ENCODE peak calls at places on chromosomes 16 and 17, in five cellular contexts. Y is Panc1, J is HCT116, Z is GM12878, I is K562. W is an unnamed sample.

GRCh38 chr17:27968206-27968732 is 74.2 kb upstream of the NLK start:
- DNase-seq in I (peak), J (no peak), Y (no peak), Z (no peak), W (no peak)

GRCh38 chr16:1146409-1146808 is 6.5 kb upstream of the CACNA1H start:
- DNase-seq in Z (no peak), I (peak), J (no peak), Y (no peak), W (no peak)

GRCh38 chr17:62882284-62882683 is 74.2 kb upstream of the MARCHF10 start:
- DNase-seq in J (no peak), I (peak), Y (no peak), Z (no peak), W (no peak)

GRCh38 chr16:1150511-1150982 is 2.4 kb upstream of the CACNA1H start:
- DNase-seq in Z (no peak), Y (no peak), J (peak), I (peak), W (peak)

GRCh38 chr17:7858487-7858832 is 657 bp downstream of the CYB5D1 start:
- DNase-seq in I (peak), Z (no peak), Y (no peak), J (no peak), W (peak)

GRCh38 chr17:66347661-66348604 is 45.5 kb downstream of the PRKCA start:
- DNase-seq in Z (no peak), J (no peak), Y (no peak), I (peak), W (peak)

GRCh38 chr17:48030531-48030930 is 7.1 kb downstream of the COPZ2 start:
- DNase-seq in Y (no peak), Z (no peak), I (no peak), J (no peak), W (no peak)

GRCh38 chr17:77453613-77454559 is 313.1 kb downstream of the SEC14L1 start:
- DNase-seq in I (peak), Z (no peak), Y (no peak), J (no peak), W (peak)

GRCh38 chr17:4598776-4599504 is 14.6 kb downstream of the SMTNL2 start:
- DNase-seq in Y (no peak), Z (no peak), I (no peak), J (no peak), W (no peak)

GRCh38 chr17:63834431-63835166 is 7.1 kb upstream of the FTSJ3 start:
- DNase-seq in I (peak), Y (no peak), Z (no peak), J (peak), W (peak)

GRCh38 chr17:19454074-19454473 is 43.0 kb downstream of the RNF112 start:
- DNase-seq in Y (no peak), J (no peak), Z (no peak), I (no peak), W (no peak)

GRCh38 chr16:87951550-87952538 is 610 bp downstream of the BANP start:
- DNase-seq in J (no peak), I (peak), Z (no peak), Y (no peak), W (peak)
- TF ChIP-seq SIN3A in J (no peak), I (no peak), Z (no peak), Y (peak), W (peak)

DNA sequence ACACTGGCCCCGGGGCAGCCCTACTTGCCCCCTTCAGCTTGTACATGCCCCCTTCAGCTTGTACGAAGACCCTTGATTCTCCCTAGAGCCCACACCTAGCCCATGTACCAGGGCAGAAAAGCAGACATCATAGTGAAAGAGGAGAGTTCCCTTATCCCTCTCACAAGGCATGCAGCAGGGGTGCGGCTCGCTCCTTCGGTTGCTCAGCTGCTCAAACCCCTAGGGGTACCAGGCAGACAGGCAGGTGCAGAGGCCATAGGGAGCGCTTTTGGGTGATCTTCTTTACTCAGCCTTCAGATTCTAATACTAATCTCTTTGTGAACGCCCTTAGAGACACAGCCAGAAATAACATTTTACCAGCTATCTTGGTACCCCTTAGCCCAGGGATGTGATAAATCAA is 286.3 kb downstream of the NPIPA8 start:
- DNase-seq in I (no peak), Z (no peak), J (no peak), Y (no peak), W (no peak)
- TF ChIP-seq SIN3A in I (no peak), Z (no peak), J (no peak), Y (no peak), W (no peak)

GRCh38 chr16:48276102-48276501 is 28.8 kb upstream of the ABCC11 start:
- DNase-seq in I (no peak), Y (no peak), Z (no peak), J (no peak), W (peak)

GRCh38 chr16:48272837-48273421 is 25.6 kb upstream of the ABCC11 start:
- DNase-seq in I (no peak), J (no peak), Y (no peak), Z (no peak), W (no peak)

GRCh38 chr16:48269011-48269410 is 21.7 kb upstream of the ABCC11 start:
- DNase-seq in I (no peak), J (no peak), Z (no peak), Y (no peak), W (no peak)

GRCh38 chr16:48274476-48274875 is 27.1 kb upstream of the ABCC11 start:
- DNase-seq in I (no peak), Z (no peak), J (no peak), Y (no peak), W (no peak)

DNA sequence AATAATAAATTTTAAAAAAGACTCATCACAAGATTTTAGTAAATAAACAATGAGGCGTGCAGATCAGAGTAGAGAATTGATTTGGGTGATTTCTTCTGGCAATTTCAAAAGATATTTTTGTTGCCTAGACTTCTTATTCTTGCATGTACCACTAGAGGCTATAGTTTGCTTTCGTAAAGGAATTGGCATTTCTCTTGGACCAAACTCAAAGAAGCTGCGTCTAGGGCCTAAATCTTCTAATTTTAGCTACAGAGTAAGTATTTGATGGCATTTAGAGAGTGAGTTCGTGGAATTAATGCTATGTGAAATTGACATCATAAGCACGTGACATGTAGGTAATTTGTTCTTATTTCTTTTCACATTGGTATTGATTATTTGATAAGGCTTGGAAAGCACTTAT is 24.4 kb upstream of the ABCC11 start:
- DNase-seq in Z (no peak), I (no peak), J (no peak), Y (no peak), W (no peak)
- TF ChIP-seq SIN3A in Z (no peak), I (no peak), J (no peak), Y (no peak), W (no peak)

GRCh38 chr16:87303431-87303930 is 13.7 kb downstream of the C16orf95 start:
- DNase-seq in Z (no peak), Y (no peak), J (no peak), I (peak), W (peak)
- TF ChIP-seq SIN3A in Z (no peak), Y (no peak), J (no peak), I (no peak), W (no peak)

GRCh38 chr17:79039171-79039570 is 15.2 kb downstream of the C1QTNF1 start:
- DNase-seq in I (no peak), Z (no peak), J (no peak), Y (no peak), W (no peak)

GRCh38 chr17:79036181-79036580 is 12.2 kb downstream of the C1QTNF1 start:
- DNase-seq in Y (no peak), I (no peak), J (no peak), Z (no peak), W (no peak)

GRCh38 chr17:79036609-79037008 is 12.6 kb downstream of the C1QTNF1 start:
- DNase-seq in Y (peak), I (no peak), J (no peak), Z (no peak), W (no peak)

GRCh38 chr17:79041041-79041570 is 17.1 kb downstream of the C1QTNF1 start:
- DNase-seq in I (no peak), J (no peak), Y (no peak), Z (no peak), W (no peak)

DNA sequence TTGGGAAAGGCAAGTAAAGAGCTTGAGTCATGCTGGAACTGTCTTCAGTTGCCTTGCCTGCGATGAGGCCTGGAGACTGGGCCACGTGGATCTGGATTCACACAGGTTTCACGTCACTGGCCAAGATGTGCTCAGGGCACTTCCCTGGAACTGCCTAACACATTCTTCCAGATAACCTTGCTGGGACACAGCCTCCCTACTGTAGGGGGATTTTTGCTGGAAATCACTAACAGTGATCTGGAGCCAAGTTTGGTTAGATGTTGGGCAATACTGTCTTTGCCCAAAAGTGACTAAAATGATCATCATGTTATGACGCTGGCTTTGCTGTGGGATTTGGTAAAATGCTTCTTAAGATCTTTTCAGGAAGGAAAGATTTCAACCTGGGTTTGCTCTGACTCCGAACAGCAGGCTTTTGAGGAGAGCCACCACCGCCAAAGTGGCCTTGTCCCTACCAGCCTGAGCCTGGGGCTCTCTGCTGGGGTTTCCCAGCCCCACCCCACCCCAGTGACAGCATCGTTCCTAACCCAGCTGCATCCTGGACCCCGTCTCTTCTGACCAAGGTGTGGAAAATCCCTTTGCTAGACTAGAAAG is 14.7 kb downstream of the C1QTNF1 start:
- DNase-seq in I (no peak), Z (no peak), J (no peak), Y (no peak), W (no peak)
- TF ChIP-seq SIN3A in I (no peak), Z (no peak), J (no peak), Y (no peak), W (no peak)

DNA sequence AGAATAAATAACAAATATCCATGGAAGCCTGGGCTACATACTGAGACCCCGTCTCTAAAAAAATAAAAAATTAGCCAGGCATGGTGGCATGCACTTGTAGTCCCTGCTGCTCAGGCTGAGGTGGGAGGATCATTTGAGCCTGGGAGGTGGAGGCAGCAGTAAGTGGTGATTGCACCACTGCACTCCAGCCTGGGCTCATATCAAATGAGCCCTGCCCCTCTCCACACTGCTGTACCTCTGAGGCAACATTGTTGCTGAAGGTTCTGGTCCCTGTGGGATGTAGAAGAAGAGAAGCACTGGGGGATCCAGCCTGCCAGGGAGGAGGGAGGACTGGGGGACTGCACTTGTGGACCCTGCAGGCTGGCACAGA is 11.4 kb upstream of the ARHGAP23 start:
- DNase-seq in I (peak), J (no peak), Z (no peak), Y (no peak), W (no peak)
- TF ChIP-seq SIN3A in I (no peak), J (no peak), Z (no peak), Y (no peak), W (no peak)

DNA sequence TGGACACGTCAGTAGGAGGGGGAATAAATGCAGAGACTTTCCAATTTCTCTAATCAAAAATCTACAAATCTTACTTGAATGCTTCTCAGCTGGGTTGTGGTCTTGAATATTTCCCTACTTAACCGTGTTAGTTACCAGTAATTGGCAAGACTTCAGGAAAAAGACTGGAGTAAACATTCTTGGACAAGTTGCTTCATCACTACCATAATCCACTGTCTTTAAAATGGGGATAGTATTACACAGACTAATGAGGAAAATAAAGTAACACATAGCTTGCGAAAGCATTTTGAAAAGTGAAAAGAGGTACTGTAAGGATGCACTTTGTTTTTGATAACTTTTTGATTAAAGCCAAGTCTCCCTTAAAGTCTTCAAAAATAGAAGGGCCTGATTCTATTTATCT is 18.4 kb downstream of the MYH1 start:
- DNase-seq in I (no peak), Z (no peak), Y (no peak), J (no peak), W (no peak)
- TF ChIP-seq SIN3A in I (no peak), Z (no peak), Y (no peak), J (no peak), W (no peak)

GRCh38 chr17:17487998-17488397 is 8.2 kb downstream of the RASD1 start:
- DNase-seq in I (no peak), J (no peak), Y (no peak), Z (no peak), W (no peak)

GRCh38 chr17:17480593-17481148 is 3.9 kb downstream of the MED9 start:
- DNase-seq in Z (no peak), Y (no peak), J (no peak), I (no peak), W (no peak)

GRCh38 chr17:17481860-17482259 is 5.1 kb downstream of the MED9 start:
- DNase-seq in I (no peak), Y (no peak), J (no peak), Z (no peak), W (no peak)

GRCh38 chr17:17485420-17485819 is 8.6 kb downstream of the MED9 start:
- DNase-seq in Z (no peak), Y (no peak), I (no peak), J (no peak), W (no peak)

DNA sequence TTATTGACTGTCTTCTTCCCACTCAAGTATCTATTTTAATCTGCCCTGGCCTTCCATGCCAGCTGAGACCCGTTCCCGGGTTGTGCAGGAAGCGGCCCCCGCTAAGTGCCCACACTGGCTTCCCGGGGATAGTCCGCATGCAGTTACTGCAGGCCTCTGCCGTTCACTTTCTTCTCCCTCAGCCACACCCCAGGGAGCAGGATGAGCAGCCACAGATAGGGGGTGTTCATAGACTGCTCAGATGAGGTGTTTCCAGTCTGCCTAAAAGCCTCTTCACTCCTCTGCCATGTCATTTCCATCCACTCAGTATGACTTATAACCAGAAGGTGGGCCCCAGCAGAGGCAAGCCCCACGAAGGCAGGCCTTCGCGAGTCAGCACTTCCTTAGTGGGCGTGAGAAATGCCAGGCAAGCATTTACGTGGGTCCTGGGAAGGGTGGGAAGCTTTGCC is 7.7 kb downstream of the MED9 start:
- DNase-seq in J (no peak), I (no peak), Y (no peak), Z (no peak), W (no peak)
- TF ChIP-seq SIN3A in J (no peak), I (no peak), Y (no peak), Z (no peak), W (no peak)

DNA sequence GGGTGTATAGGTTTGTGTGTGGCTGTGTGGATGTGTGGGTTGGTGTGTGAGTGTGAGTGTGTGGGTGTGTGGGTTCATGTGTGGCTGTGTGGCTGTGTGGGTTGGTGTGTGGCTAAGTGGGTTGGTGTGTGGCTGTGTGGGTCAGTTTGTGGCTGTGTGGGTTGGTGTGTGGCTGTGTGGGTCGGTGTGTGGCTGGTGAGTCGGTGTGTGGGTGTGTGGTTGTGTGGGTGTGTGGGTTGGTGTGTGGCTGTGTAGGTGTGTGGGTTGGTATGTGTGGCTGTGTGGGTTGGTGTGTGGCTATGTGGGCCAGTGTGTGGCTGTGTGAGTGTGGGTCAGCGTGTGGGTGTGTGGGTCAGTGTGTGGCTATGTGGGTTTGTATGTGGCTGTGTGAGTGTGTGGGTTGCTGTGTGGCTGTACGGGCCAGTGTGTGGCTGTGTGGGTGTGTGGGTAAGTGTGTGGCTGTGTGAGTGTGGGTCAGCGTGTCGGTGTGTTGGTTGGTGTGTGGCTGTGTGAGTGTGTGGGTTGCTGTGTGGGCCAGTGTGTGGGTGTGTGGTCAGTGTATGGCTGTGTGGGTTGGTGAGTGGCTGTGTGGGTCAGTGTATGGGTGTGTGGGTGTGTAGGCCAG is 238.8 kb upstream of the ZFHX3 start:
- DNase-seq in Z (no peak), I (no peak), Y (no peak), J (no peak), W (no peak)
- TF ChIP-seq SIN3A in Z (no peak), I (no peak), Y (no peak), J (no peak), W (no peak)

GRCh38 chr17:76434870-76435269 is 18.1 kb downstream of the UBE2O start:
- DNase-seq in I (no peak), Y (no peak), J (no peak), Z (no peak), W (no peak)

GRCh38 chr17:76438906-76439305 is 14.0 kb downstream of the UBE2O start:
- DNase-seq in Z (no peak), I (no peak), Y (no peak), J (no peak), W (peak)

GRCh38 chr17:76439314-76439928 is 13.5 kb downstream of the UBE2O start:
- DNase-seq in Z (no peak), I (peak), J (no peak), Y (no peak), W (no peak)

GRCh38 chr17:76440722-76441362 is 12.1 kb downstream of the UBE2O start:
- DNase-seq in Z (no peak), I (peak), J (no peak), Y (no peak), W (no peak)

DNA sequence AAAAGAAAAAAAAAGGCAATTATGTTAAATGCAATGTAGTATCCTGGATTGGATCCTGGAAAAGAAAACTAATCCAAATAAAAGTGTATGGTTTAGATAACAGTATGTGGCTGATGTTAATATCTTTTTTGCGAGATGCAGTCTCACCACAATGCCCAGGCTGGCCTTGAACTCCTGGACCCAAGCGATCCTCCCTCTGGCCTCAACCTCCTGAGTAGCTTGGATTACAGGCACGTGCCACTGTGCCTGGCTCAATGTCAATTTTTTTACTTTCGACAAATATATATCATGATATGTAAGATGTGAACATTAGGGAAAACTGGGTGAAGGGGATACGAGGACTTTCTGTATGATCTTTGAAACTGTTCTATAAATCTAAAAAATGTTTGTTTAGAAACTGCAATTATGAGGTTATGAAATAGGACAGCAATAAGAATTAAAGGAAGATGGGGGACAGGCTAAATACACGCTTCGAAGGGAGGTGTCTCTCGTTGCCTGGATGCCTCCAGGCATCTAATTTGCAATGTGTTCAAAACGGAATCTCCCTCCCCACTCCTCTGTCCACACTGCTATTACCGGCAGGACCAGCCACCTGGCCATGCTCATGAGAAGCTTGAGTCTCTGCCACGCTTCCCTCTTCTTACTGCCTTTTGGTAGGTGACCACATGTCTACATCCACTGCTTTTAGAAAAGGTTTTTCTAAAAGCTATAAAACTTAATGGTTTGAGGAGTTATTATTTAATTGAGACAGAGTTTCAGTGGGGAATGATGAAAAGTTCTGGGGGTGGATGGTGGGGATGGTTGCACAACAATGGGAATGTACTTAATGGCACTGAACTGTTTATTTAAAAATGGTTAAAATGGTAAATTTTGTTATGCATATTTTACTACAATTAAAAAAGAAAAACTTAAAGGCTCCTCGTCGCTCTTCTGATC is 15.2 kb downstream of the UBE2O start:
- DNase-seq in Z (no peak), I (no peak), Y (no peak), J (no peak), W (peak)
- TF ChIP-seq SIN3A in Z (no peak), I (no peak), Y (no peak), J (no peak), W (no peak)